ENCODE peak calls at places on chromosome 7, in ten cellular contexts. L is neural progenitor cell, G is colonic mucosa, R is left ventricle myocardium inferior, N is aorta, T is hepatocyte, J is heart left ventricle, H is GM23338, Y is A549, Z is spleen. F is an unnamed sample. For H3K4me1, the result is how much of the 10 kb centered on the place peaks cover.

GRCh38 chr7:44853391-44853790 is 5.5 kb upstream of the H2AZ2 start:
- DNase-seq in L (no peak), G (no peak), R (no peak), N (no peak), T (no peak), J (no peak), H (no peak), Y (no peak), Z (no peak), F (no peak)

GRCh38 chr7:94212160-94212559 is 182.5 kb upstream of the COL1A2 start:
- DNase-seq in L (peak), G (no peak), R (no peak), N (no peak), T (no peak), J (no peak), H (no peak), Y (no peak), Z (no peak), F (no peak)

GRCh38 chr7:2651336-2651735 is 19.6 kb downstream of the TTYH3 start:
- DNase-seq in L (peak), G (no peak), R (no peak), N (peak), T (no peak), J (no peak), H (peak), Y (no peak), Z (no peak), F (no peak)

GRCh38 chr7:144437370-144438191 is 34.1 kb upstream of the NOBOX start:
- DNase-seq in L (peak), G (peak), R (no peak), N (no peak), T (peak), J (peak), H (peak), Y (peak), Z (no peak), F (no peak)

GRCh38 chr7:89837515-89837914 is 316.8 kb upstream of the STEAP1 start:
- DNase-seq in L (peak), G (no peak), R (no peak), N (no peak), T (no peak), J (no peak), H (no peak), Y (no peak), Z (no peak), F (no peak)

GRCh38 chr7:48091506-48092433 is 2.7 kb downstream of the UPP1 start:
- DNase-seq in L (no peak), G (peak), R (no peak), N (no peak), T (no peak), J (no peak), H (no peak), Y (no peak), Z (peak), F (no peak)

GRCh38 chr7:100967292-100967863 is 2.0 kb upstream of the MUC12 start:
- DNase-seq in L (no peak), G (peak), R (no peak), N (no peak), T (no peak), J (no peak), H (peak), Y (no peak), Z (no peak), F (no peak)

GRCh38 chr7:142012825-142013506 is 17.3 kb downstream of the MGAM start:
- DNase-seq in L (peak), G (no peak), R (no peak), N (no peak), T (peak), J (no peak), H (peak), Y (no peak), Z (no peak), F (no peak)

GRCh38 chr7:4556868-4557620 is 125.1 kb upstream of the FOXK1 start:
- DNase-seq in L (no peak), G (no peak), R (no peak), N (no peak), T (no peak), J (no peak), H (no peak), Y (no peak), Z (no peak), F (no peak)

GRCh38 chr7:133313575-133313974 is 60.7 kb downstream of the EXOC4 start:
- DNase-seq in L (no peak), G (no peak), R (no peak), N (no peak), T (no peak), J (no peak), H (no peak), Y (no peak), Z (no peak), F (no peak)

DNA sequence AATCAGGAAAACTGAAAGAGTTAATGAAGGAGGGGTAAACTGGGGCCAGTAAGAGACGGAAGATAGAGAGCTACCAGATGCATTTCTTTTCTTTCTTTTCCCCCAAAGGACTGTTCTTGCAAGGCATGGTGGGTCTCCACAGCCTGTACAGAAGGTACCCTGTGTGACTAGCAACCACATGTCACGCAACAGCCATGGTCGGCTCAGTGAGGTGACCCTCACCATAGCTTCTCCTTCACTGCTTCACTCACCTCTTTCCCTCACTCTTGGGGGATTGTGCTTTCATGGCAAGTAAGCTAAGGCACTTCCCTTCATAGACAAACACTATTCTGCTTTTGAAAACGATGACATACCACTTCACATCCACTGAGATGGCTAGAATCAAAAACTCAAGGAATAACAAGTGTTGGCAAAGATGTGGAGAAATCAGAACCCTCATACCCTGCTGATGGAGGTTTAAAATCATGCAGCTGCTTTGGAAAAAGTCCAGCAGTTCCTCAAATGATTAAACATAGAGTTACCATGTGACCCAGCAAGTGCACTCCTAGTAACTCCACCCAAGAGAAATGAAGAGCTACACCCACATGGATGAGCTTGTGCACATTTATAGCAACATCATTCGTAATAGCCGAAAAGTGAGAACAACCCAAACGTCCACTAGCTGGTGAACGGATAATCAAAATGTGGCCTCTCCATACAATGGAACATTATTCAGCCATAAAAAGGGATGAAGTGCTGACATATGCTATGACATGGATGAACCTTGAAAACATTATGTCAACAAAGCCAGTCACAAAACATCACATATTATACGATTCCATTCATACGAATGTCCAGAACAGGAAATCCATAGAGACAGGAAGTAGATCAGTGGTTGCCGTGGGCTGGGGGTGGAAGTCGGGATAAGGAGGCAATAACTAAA is 3.7 kb upstream of the INSIG1 start:
- DNase-seq in L (no peak), G (no peak), R (no peak), N (no peak), T (no peak), J (no peak), H (no peak), Y (no peak), Z (no peak), F (no peak)
- H3K4me1 ChIP-seq in L (under half), G (under half), R (under half), N (under half), T (under half), J (under half), H (under half), Y (under half), Z (under half), F (under half)

GRCh38 chr7:127546313-127546712 is 39.1 kb downstream of the GCC1 start:
- DNase-seq in L (no peak), G (no peak), R (no peak), N (no peak), T (no peak), J (no peak), H (no peak), Y (no peak), Z (no peak), F (no peak)
- H3K4me1 ChIP-seq in L (under half), G (under half), R (under half), N (under half), T (under half), J (under half), H (under half), Y (under half), Z (under half), F (under half)

DNA sequence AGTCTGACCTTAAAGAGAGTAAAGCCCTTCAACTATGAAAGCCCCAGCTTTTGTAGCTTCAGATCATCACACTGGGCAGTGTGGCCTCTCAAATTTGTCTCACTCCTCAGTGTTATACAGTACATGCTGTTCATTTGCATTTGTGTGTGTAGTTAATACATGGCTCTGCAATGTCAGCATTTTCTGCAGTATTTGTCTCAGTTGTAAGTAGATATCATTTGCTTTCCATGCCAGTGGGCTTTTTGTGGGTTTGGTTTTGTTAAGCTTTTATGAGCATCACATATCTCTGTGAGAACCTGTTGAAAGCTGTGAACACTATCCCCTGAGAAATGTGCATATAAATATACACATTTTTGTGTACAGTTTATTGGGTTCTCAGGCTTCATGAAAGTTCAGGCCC is 57.0 kb downstream of the ZNF277 start:
- DNase-seq in L (no peak), G (no peak), R (no peak), N (no peak), T (no peak), J (no peak), H (no peak), Y (no peak), Z (no peak), F (no peak)
- H3K4me1 ChIP-seq in L (under half), G (under half), R (under half), N (under half), T (under half), J (under half), H (half or more), Y (under half), Z (under half), F (under half)

GRCh38 chr7:40288827-40289226 is 154.0 kb downstream of the SUGCT start:
- DNase-seq in L (no peak), G (no peak), R (no peak), N (no peak), T (no peak), J (no peak), H (no peak), Y (no peak), Z (no peak), F (no peak)

GRCh38 chr7:40279991-40280390 is 145.2 kb downstream of the SUGCT start:
- DNase-seq in L (no peak), G (no peak), R (no peak), N (no peak), T (no peak), J (no peak), H (no peak), Y (no peak), Z (no peak), F (no peak)

GRCh38 chr7:40283391-40283790 is 148.6 kb downstream of the SUGCT start:
- DNase-seq in L (no peak), G (no peak), R (no peak), N (no peak), T (no peak), J (no peak), H (no peak), Y (no peak), Z (no peak), F (no peak)

DNA sequence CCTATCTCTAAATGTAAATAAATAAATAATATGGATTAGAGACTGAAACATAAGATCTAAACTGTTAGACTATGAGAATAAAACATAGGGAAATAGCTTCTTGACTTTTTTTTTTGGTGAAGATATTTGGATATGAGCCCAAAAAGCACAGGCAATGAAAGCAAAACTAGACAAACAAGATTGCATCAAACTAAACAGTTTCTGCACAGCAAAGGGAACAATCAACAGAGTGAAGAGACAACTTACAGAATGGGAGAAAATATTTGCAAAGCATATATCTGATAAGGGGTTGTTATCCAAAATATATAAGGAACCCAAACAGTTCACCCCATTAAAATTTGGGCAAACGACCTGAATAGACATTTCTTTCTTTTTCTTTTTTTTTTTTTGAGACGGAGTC is 148.1 kb downstream of the SUGCT start:
- DNase-seq in L (no peak), G (no peak), R (no peak), N (no peak), T (no peak), J (no peak), H (no peak), Y (no peak), Z (no peak), F (no peak)
- H3K4me1 ChIP-seq in L (under half), G (under half), R (under half), N (under half), T (under half), J (under half), H (under half), Y (under half), Z (under half), F (under half)